ENCODE peak calls at places on chromosomes 16 and 17, in five cellular contexts. J is lower lobe of right lung, T is foreskin fibroblast, B is GM23248, S is HFF-Myc. F is an unnamed sample.

GRCh38 chr16:81956213-81956948 is 54.9 kb downstream of the SDR42E1 start:
- DNase-seq in S (no peak), T (peak), J (peak), B (peak), F (peak)

GRCh38 chr17:17716837-17717523 is 35.7 kb downstream of the RAI1 start:
- DNase-seq in J (no peak), S (no peak), B (no peak), T (no peak), F (no peak)

GRCh38 chr17:41645371-41646063 is 21.1 kb upstream of the KRT17 start:
- DNase-seq in T (peak), B (peak), S (no peak), J (no peak), F (peak)

GRCh38 chr17:40582328-40582901 is 17.1 kb upstream of the CCR7 start:
- DNase-seq in J (peak), S (no peak), B (no peak), T (no peak), F (no peak)

GRCh38 chr17:73513426-73513825 is 130.8 kb downstream of the SDK2 start:
- DNase-seq in S (no peak), J (no peak), B (no peak), T (no peak), F (no peak)

GRCh38 chr17:76193616-76194015 is 46.7 kb downstream of the RNF157 start:
- DNase-seq in T (no peak), J (no peak), S (no peak), B (no peak), F (no peak)

GRCh38 chr16:58472266-58472665 is 27.7 kb upstream of the NDRG4 start:
- DNase-seq in T (no peak), J (no peak), S (no peak), B (no peak), F (no peak)

GRCh38 chr17:50672831-50673551 is 34.7 kb downstream of the ANKRD40 start:
- DNase-seq in T (no peak), B (no peak), S (no peak), J (no peak), F (no peak)

GRCh38 chr17:42577140-42577531 is 393 bp downstream of the PSMC3IP start:
- DNase-seq in T (no peak), B (no peak), J (no peak), S (no peak), F (no peak)

GRCh38 chr16:67987460-67988160 is 7.3 kb upstream of the DPEP3 start:
- DNase-seq in B (no peak), T (no peak), S (no peak), J (no peak), F (no peak)

GRCh38 chr16:10922328-10923145 is 19.7 kb downstream of the DEXI start:
- DNase-seq in B (peak), T (peak), J (peak), S (no peak), F (peak)

GRCh38 chr16:23293016-23293415 is 9.1 kb upstream of the SCNN1B start:
- DNase-seq in T (no peak), J (no peak), S (no peak), B (no peak), F (no peak)

GRCh38 chr17:55432358-55433028 is 10.9 kb upstream of the MMD start:
- DNase-seq in B (peak), S (no peak), J (no peak), T (peak), F (peak)

GRCh38 chr16:65895906-65896305 is 470.6 kb upstream of the CDH5 start:
- DNase-seq in T (no peak), B (no peak), J (no peak), S (no peak), F (no peak)

GRCh38 chr16:58102665-58103427 is 26.3 kb downstream of the CFAP20 start:
- DNase-seq in T (no peak), J (no peak), B (no peak), S (no peak), F (no peak)

GRCh38 chr17:60600490-60601431 is 768 bp downstream of the PPM1D start:
- DNase-seq in J (peak), S (peak), B (peak), T (peak), F (peak)

GRCh38 chr17:27352481-27353460 is 58.9 kb downstream of the WSB1 start:
- DNase-seq in B (peak), S (no peak), T (no peak), J (no peak), F (peak)

GRCh38 chr17:66636111-66636510 is 198.8 kb upstream of the CACNG5 start:
- DNase-seq in S (no peak), J (no peak), B (peak), T (peak), F (peak)

GRCh38 chr17:50763716-50764450 is 3.4 kb downstream of the ANKRD40CL start:
- DNase-seq in J (no peak), T (no peak), S (no peak), B (no peak), F (no peak)

GRCh38 chr17:62705781-62706597 is 78.5 kb downstream of the MRC2 start:
- DNase-seq in T (peak), B (no peak), S (no peak), J (no peak), F (peak)

GRCh38 chr17:75105269-75106080 is 4.3 kb upstream of the ARMC7 start:
- DNase-seq in S (no peak), B (peak), J (peak), T (peak), F (peak)

GRCh38 chr16:25151996-25152395 is 40.5 kb downstream of the LCMT1 start:
- DNase-seq in S (no peak), B (peak), J (no peak), T (peak), F (peak)

GRCh38 chr16:74461826-74462225 is 40.5 kb upstream of the CLEC18B start:
- DNase-seq in S (no peak), J (no peak), B (no peak), T (no peak), F (no peak)

GRCh38 chr17:9052921-9053320 is 31.6 kb downstream of the NTN1 start:
- DNase-seq in T (peak), B (no peak), J (no peak), S (no peak), F (no peak)

GRCh38 chr16:3945751-3946603 is 65.5 kb upstream of the CREBBP start:
- DNase-seq in T (peak), J (peak), B (peak), S (peak), F (peak)

GRCh38 chr17:45915263-45915662 is 20.9 kb downstream of the MAPT start:
- DNase-seq in J (no peak), B (no peak), T (no peak), S (no peak), F (no peak)

GRCh38 chr16:75195811-75196790 is 10.9 kb downstream of the CTRB2 start:
- DNase-seq in B (no peak), J (peak), S (no peak), T (no peak), F (no peak)

GRCh38 chr16:4319454-4319853 is 3.6 kb downstream of the GLIS2 start:
- DNase-seq in B (peak), T (peak), S (no peak), J (no peak), F (peak)

GRCh38 chr17:28646039-28646754 is 1.2 kb upstream of the BLTP2 start:
- DNase-seq in B (peak), J (no peak), S (no peak), T (no peak), F (no peak)

GRCh38 chr16:27595461-27595860 is 45.5 kb downstream of the KATNIP start:
- DNase-seq in B (no peak), J (no peak), S (no peak), T (no peak), F (no peak)

GRCh38 chr16:86472366-86472765 is 38.0 kb upstream of the FOXF1 start:
- DNase-seq in B (no peak), S (no peak), J (no peak), T (no peak), F (no peak)

GRCh38 chr16:86471896-86472295 is 38.4 kb upstream of the FOXF1 start:
- DNase-seq in T (no peak), S (no peak), B (no peak), J (no peak), F (peak)

GRCh38 chr16:86467490-86467889 is 42.8 kb upstream of the FOXF1 start:
- DNase-seq in B (no peak), S (no peak), T (no peak), J (no peak), F (no peak)

GRCh38 chr16:86466695-86467406 is 43.5 kb upstream of the FOXF1 start:
- DNase-seq in T (no peak), B (no peak), J (no peak), S (no peak), F (peak)

DNA sequence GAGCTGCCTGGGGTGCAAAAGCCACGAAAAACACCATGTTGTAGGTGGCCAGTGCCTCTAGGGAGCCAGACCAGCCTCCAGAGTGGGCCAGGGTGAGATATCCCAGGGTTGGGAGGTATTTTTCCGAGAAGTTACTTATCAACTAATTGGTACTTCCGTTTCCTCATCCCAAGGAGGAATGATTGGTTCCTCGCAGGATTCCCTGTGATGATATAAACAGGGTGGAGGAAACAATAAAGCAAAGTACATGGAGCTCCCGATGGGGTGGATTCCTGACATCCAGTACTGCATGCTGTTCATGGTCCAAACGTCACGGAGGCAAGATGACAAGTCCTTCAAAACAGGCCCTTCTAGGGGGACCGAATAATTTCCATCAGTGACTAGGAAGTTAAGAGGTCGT is 39.4 kb upstream of the FOXF1 start:
- DNase-seq in B (no peak), J (no peak), T (no peak), S (no peak), F (no peak)
- H3K4me3 ChIP-seq in B (no peak), J (no peak), T (no peak), S (no peak), F (no peak)

GRCh38 chr17:2893422-2893914 is 97.2 kb downstream of the RAP1GAP2 start:
- DNase-seq in B (no peak), T (no peak), J (no peak), S (no peak), F (no peak)
- H3K4me3 ChIP-seq in B (no peak), T (no peak), J (no peak), S (no peak), F (no peak)

DNA sequence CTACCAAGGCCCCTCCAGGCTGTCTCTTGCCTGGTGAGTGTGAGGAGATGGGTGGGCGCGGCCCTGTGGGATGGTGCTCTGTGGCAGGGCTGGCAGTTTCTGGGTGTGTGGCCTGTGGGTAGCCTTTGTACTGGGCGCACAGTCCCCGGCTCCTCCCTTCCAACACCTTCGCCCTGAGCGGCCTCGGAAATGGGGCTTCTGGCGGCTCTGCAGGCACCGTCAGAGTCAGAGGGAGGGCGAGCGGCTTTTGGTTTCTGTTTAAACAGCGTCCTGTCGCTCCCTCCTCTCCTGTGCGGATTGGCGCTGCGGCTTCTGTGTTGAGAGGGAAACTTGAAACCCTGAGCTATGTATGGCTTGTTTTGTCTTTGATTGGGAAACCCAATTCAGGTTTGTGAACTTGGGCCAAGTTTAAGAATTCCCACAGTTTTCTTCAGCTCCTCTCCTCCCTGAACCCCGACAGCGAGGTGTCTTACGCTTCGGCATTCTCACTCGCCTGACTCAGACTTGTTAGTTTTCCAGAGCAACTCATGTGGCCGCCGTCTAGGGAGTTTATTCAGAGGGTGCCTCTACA is 8.3 kb upstream of the ZNF750 start:
- DNase-seq in B (no peak), T (peak), J (peak), S (no peak), F (peak)
- H3K4me3 ChIP-seq in B (no peak), T (no peak), J (peak), S (no peak), F (peak)

GRCh38 chr17:29807520-29808361 is 122.3 kb downstream of the SSH2 start:
- DNase-seq in S (peak), B (peak), T (peak), J (peak), F (peak)

GRCh38 chr17:29796652-29797051 is 133.4 kb downstream of the SSH2 start:
- DNase-seq in T (no peak), S (no peak), J (no peak), B (no peak), F (no peak)

GRCh38 chr17:29800457-29800856 is 129.6 kb downstream of the SSH2 start:
- DNase-seq in T (no peak), S (no peak), J (no peak), B (no peak), F (no peak)

GRCh38 chr17:29802256-29802655 is 127.8 kb downstream of the SSH2 start:
- DNase-seq in S (no peak), T (peak), J (no peak), B (peak), F (peak)
- H3K4me3 ChIP-seq in S (no peak), T (no peak), J (no peak), B (no peak), F (no peak)

DNA sequence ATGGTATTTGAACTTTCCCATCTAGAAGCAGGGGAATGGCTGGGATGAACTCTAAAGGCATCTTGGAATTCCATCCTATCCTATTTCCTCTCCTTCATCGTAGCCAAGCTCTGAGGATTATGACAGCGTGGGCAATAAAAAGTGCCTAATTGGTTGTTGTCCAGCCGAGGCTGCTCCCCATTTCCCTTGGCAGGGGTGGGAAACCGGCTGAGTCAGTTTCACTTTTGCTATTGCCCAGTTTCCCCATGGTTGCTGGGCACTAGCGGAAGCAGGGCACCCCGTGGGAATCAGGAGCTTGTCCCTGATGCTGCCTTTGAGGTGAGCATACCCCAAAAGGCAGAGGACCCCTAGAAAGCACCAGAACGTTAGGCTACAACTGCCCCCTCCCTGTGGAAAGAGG is 13.8 kb upstream of the SP2 start:
- DNase-seq in T (peak), B (peak), J (no peak), S (no peak), F (peak)
- H3K4me3 ChIP-seq in T (no peak), B (peak), J (peak), S (no peak), F (no peak)

DNA sequence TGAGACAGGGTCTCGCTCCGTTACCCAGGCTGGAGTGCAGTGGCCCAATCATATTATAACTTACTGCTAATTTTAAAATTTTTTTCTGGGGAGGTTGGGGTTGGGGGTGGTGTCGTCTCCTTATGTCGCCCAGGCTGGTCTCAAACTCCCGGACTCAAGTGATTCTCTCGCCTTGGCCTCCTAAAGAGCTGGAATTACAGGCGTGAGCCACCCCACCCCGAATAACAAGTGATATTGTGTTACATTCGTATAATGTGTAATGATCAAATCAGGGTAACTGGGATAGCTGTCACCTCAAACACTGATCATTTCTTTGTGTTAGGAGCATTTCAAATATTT is 16.2 kb upstream of the KPNA2 start:
- DNase-seq in S (no peak), B (no peak), T (no peak), J (no peak), F (no peak)
- H3K4me3 ChIP-seq in S (no peak), B (no peak), T (no peak), J (peak), F (peak)

GRCh38 chr16:64012166-64012565 is 1109.7 kb downstream of the CDH11 start:
- DNase-seq in S (no peak), T (no peak), B (peak), J (no peak), F (peak)

GRCh38 chr16:64019339-64019738 is 1102.5 kb downstream of the CDH11 start:
- DNase-seq in J (no peak), T (no peak), S (no peak), B (no peak), F (no peak)

DNA sequence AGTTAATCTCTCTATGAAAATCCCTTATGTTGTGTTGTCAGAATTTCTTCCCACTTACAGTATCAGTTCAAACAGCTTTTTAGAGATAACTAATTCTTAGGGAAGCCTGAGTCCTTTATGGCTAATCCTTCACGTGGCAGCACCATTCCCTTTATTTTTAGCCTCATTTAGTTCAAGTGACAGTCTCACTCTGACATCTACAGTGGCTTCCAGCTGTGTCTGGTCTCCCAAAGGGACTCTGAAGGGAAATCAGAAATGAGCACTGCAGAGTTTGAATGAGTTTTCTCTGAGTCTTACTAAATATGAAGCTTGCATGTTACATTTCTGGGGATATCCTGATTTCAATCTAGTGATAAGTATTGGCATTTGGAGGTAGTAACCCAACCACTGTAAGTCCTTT is 1104.1 kb downstream of the CDH11 start:
- DNase-seq in S (no peak), J (no peak), B (no peak), T (no peak), F (no peak)
- H3K4me3 ChIP-seq in S (no peak), J (no peak), B (no peak), T (no peak), F (no peak)

DNA sequence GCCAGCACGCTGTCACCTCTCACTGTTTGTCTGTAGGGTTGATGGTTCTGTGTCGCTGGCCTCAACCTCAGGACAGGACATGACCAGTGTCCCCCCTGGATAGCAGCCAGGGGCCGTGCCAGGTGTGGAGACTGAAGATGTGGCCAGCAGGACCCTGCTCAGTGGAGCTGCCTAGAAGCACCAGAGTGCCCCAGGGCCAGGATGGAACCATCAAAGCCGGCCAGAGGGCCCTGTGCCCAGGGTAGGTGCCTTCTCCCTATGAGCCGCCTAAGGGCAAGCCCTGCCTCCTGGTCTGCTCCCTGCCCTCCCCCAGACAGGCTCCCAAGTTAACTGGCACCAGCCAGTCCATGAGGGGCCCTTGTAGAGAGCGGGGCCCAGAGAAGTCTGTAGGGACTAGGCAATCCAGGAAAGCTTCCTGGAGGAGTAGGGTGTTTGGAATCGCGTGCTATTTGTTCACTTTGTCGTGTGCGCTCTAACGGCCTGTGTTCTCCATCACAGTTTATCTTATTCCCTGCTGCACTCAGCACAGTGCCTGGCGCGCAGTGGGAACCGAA is 546 bp upstream of the NDUFB10 start:
- DNase-seq in T (no peak), B (no peak), J (peak), S (no peak), F (no peak)
- H3K4me3 ChIP-seq in T (peak), B (peak), J (peak), S (peak), F (peak)

GRCh38 chr17:1853698-1854097 is 23.9 kb downstream of the RPA1 start:
- DNase-seq in J (no peak), T (no peak), B (no peak), S (no peak), F (no peak)

GRCh38 chr17:1847191-1847590 is 17.4 kb downstream of the RPA1 start:
- DNase-seq in T (no peak), S (no peak), J (no peak), B (no peak), F (no peak)

DNA sequence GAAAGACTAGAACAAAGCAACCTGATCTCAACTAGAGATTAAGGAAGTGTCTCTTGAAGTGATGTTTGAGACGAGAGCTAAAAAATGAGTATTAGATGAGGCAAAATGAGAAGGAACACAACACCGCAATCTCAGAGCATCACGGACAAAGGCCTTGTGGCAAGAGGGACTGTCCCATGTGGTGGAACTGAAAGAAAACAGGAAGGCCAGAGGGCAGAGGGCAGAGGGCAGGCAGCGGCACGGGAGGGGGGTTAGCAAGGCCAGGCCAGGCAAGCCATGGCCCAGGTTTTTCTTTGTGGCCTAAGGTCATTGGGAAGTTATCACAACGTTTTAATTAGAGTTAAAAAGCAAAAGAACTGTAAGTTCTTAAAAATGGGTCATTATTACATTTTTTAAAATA is 22.5 kb downstream of the RPA1 start:
- DNase-seq in J (no peak), S (no peak), B (no peak), T (no peak), F (no peak)
- H3K4me3 ChIP-seq in J (no peak), S (no peak), B (no peak), T (no peak), F (no peak)